ENCODE peak calls at places on chromosome 3, in eight cellular contexts. J is hepatocyte; H is MCF 10A; K is CD4-positive, alpha-beta T cell; X is left ventricle myocardium inferior; T is GM06990; Z is CD8-positive, alpha-beta T cell; F is fibroblast of mammary gland. Q is an unnamed sample.

GRCh38 chr3:10553586-10554235 is 48.3 kb upstream of the ATP2B2 start:
- DNase-seq in X (no peak), K (no peak), J (peak; percentile 67), Z (no peak), H (no peak), T (no peak), F (no peak), Q (no peak)

GRCh38 chr3:101243285-101244211 is 76.8 kb downstream of the IMPG2 start:
- DNase-seq in J (no peak), Z (no peak), H (no peak), X (no peak), T (no peak), K (no peak), F (peak; percentile 76), Q (no peak)

GRCh38 chr3:71956716-71957115 is 171.8 kb upstream of the PROK2 start:
- DNase-seq in Z (no peak), T (no peak), H (no peak), X (no peak), F (no peak), J (no peak), K (no peak), Q (no peak)

GRCh38 chr3:81968628-81969027 is 207.2 kb upstream of the GBE1 start:
- DNase-seq in K (no peak), J (no peak), T (no peak), H (no peak), Z (no peak), F (no peak), X (no peak), Q (no peak)

GRCh38 chr3:167952969-167953368 is 142.8 kb downstream of the GOLIM4 start:
- DNase-seq in Z (no peak), H (no peak), K (no peak), T (no peak), F (no peak), X (no peak), J (no peak), Q (no peak)

GRCh38 chr3:9815986-9816385 is 5.9 kb downstream of the TTLL3 start:
- DNase-seq in F (no peak), Z (no peak), K (no peak), T (no peak), X (no peak), H (no peak), J (no peak), Q (no peak)

GRCh38 chr3:41200669-41201021 is 1.3 kb downstream of the CTNNB1 start:
- DNase-seq in X (no peak), Z (no peak), T (no peak), F (peak; percentile 50), J (peak; percentile 39), H (peak; percentile 49), K (no peak), Q (no peak)

GRCh38 chr3:183158552-183159006 is 4.0 kb downstream of the LAMP3 start:
- DNase-seq in K (no peak), X (no peak), H (peak; percentile 74), J (no peak), F (peak; percentile 69), Z (no peak), T (peak; percentile 76), Q (no peak)

GRCh38 chr3:15797600-15798303 is at the start of gene ANKRD28:
- DNase-seq in T (no peak), X (no peak), H (peak; percentile 81), Z (no peak), J (peak; percentile 57), K (no peak), F (peak; percentile 98), Q (no peak)

GRCh38 chr3:132785292-132785691 is 63.1 kb upstream of the NPHP3 start:
- DNase-seq in K (no peak), T (no peak), H (no peak), F (peak; percentile 52), J (no peak), X (no peak), Z (no peak), Q (no peak)

GRCh38 chr3:163218336-163218735 is 1721.7 kb downstream of the OTOL1 start:
- DNase-seq in Z (no peak), H (no peak), T (no peak), F (no peak), X (no peak), K (no peak), J (no peak), Q (no peak)

GRCh38 chr3:8757551-8758518 is 11.6 kb downstream of the OXTR start:
- DNase-seq in T (no peak), Z (no peak), H (peak; percentile 80), F (peak; percentile 87), J (no peak), X (no peak), K (no peak), Q (no peak)

GRCh38 chr3:167662919-167663400 is 9.2 kb upstream of the WDR49 start:
- DNase-seq in X (no peak), Z (no peak), F (no peak), T (no peak), K (no peak), H (peak; percentile 8), J (no peak), Q (no peak)

GRCh38 chr3:172138031-172138538 is 98.7 kb downstream of the FNDC3B start:
- DNase-seq in J (no peak), K (no peak), X (no peak), H (peak; percentile 77), F (no peak), Z (no peak), T (no peak), Q (no peak)

GRCh38 chr3:72004749-72005292 is 219.9 kb upstream of the PROK2 start:
- DNase-seq in F (peak; percentile 99), Z (no peak), H (no peak), X (no peak), T (no peak), J (no peak), K (no peak), Q (no peak)

GRCh38 chr3:155327430-155327829 is 33.9 kb upstream of the STRIT1 start:
- DNase-seq in F (no peak), K (no peak), J (no peak), H (no peak), T (no peak), X (no peak), Z (no peak), Q (no peak)

GRCh38 chr3:155326901-155327300 is 33.4 kb upstream of the STRIT1 start:
- DNase-seq in K (no peak), Z (no peak), F (no peak), H (peak; percentile 19), X (no peak), J (no peak), T (no peak), Q (no peak)

GRCh38 chr3:155323063-155323666 is 29.7 kb upstream of the STRIT1 start:
- DNase-seq in J (peak; percentile 83), K (no peak), X (no peak), T (no peak), F (peak; percentile 93), Z (no peak), H (peak; percentile 83), Q (no peak)

GRCh38 chr3:155326249-155326648 is 32.8 kb upstream of the STRIT1 start:
- DNase-seq in X (no peak), K (no peak), J (no peak), F (no peak), T (no peak), H (no peak), Z (no peak), Q (no peak)

GRCh38 chr3:155325263-155325835 is 31.9 kb upstream of the STRIT1 start:
- DNase-seq in K (no peak), J (no peak), T (no peak), X (no peak), H (no peak), F (no peak), Z (no peak), Q (no peak)
- TF ChIP-seq CTCF in K (no peak), J (no peak), T (no peak), X (no peak), H (no peak), F (peak; percentile 25), Z (no peak), Q (no peak)

DNA sequence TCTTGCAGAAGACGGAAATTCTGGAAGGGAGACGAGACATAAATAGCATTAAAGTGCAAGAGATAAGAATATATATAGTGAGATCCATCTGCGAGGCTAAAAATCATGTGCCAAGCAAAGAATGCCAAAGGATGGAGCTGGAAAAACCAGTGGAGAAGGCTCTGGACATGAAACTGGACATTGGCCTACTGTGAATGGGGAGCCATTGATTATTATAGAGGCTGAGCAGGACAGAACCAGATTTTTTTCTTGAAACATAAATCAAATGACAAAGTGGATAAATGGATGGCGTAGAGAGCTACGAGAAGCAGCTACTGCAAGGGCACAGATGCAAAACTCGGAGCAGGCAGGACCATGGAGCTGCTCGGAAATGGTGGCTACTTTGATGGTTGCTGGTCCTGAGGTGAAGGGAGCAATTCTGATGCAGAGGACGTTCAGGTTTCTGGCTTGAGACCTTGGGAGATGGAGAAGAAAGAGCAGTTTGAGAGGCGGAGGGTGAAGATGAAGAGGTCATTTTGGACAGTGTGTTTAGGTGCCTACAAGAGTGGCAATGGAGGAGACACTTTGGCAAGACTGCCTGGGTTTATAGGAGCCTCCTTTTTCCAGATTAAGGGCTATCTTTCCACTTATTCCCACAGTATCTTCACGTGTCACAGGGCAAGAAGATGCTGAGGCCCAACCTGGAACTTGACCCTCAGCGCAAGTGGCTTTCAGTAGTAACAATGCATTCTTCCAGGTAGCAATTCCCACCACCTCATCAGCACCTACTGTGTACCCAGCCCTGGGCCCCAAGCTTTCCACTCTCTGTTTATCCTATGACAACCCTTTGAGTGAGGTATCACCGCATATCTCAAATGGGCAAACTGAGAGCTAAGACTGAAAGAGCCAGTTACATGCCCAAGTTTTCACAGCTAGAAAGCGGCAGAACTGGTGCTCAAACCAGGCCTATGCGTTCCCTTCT is 88.5 kb downstream of the CPN2 start:
- DNase-seq in Z (no peak), T (no peak), H (no peak), F (no peak), K (no peak), J (no peak), X (no peak), Q (no peak)
- TF ChIP-seq CTCF in Z (no peak), T (no peak), H (no peak), F (no peak), K (no peak), J (no peak), X (no peak), Q (no peak)

DNA sequence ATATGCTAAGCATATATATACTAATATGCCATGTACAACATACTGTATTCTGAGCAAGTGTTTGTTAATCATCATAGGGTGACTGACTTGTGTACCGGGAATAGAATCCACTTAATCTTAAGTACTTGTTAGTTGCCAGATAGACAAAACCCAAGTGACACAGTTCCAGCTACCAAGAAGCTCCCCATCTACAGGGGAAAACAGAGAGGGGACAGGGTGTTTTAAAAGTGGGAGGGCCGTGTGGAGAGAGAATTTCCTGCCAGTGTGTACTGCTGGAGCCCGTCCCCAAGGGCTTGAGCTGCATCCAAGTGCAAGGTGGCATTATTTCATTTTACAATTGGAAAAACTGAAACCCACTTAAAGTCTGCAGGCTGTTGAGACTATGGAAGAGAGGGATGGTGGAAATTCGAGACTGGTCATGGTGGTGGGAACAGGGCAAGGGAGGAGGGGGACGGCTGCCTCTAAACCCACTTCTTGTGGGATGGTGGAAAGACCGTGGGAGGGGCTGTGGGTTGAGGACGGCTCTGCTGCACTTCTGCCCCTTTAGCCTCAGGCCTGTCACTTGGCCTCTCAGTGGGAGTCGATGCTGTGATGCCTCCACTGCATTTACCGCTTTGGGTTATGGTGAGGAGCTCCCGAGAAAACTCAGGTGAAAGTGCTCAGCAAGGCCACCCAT is 310.6 kb upstream of the LRRFIP2 start:
- DNase-seq in F (no peak), X (no peak), J (no peak), Z (no peak), K (no peak), H (no peak), T (no peak), Q (no peak)
- TF ChIP-seq CTCF in F (no peak), X (no peak), J (no peak), Z (no peak), K (no peak), H (no peak), T (no peak), Q (no peak)

GRCh38 chr3:158313344-158313927 is 203.5 kb downstream of the RSRC1 start:
- DNase-seq in J (peak; percentile 43), H (peak; percentile 52), Z (no peak), T (no peak), K (no peak), F (peak; percentile 48), X (no peak), Q (no peak)
- TF ChIP-seq CTCF in J (peak; percentile 61), H (peak; percentile 38), Z (no peak), T (peak; percentile 60), K (peak; percentile 22), F (peak; percentile 29), X (peak; percentile 30), Q (no peak)